ENCODE peak calls at places on chromosomes 12 and 14, in eight cellular contexts. One of them, this sample, is unnamed.

GRCh38 chr14:94992046-94992445 is 165.3 kb downstream of the DICER1 start:
- DNase-seq in KBM-7: no peak
- DNase-seq in left colon: no peak
- DNase-seq in uterus: no peak
- DNase-seq in neural crest cell: no peak
- DNase-seq in HTR-8/SVneo: no peak
- DNase-seq in thyroid gland: no peak
- DNase-seq in nucleus accumbens: no peak
- DNase-seq in this sample: no peak

GRCh38 chr12:29350080-29350479 is 30.9 kb downstream of the ERGIC2 start:
- DNase-seq in uterus: no peak
- DNase-seq in HTR-8/SVneo: peak; percentile 13
- DNase-seq in left colon: no peak
- DNase-seq in neural crest cell: no peak
- DNase-seq in nucleus accumbens: no peak
- DNase-seq in KBM-7: no peak
- DNase-seq in thyroid gland: no peak
- DNase-seq in this sample: peak; percentile 4

GRCh38 chr14:39469094-39469710 is 37.0 kb upstream of the FBXO33 start:
- DNase-seq in uterus: no peak
- DNase-seq in nucleus accumbens: no peak
- DNase-seq in HTR-8/SVneo: no peak
- DNase-seq in thyroid gland: no peak
- DNase-seq in neural crest cell: peak; percentile 51
- DNase-seq in left colon: peak; percentile 23
- DNase-seq in KBM-7: peak; percentile 49
- DNase-seq in this sample: no peak

GRCh38 chr12:52847335-52848102 is 1.3 kb downstream of the KRT78 start:
- DNase-seq in KBM-7: no peak
- DNase-seq in uterus: no peak
- DNase-seq in nucleus accumbens: no peak
- DNase-seq in left colon: no peak
- DNase-seq in thyroid gland: peak; percentile 54
- DNase-seq in neural crest cell: no peak
- DNase-seq in HTR-8/SVneo: no peak
- DNase-seq in this sample: no peak

GRCh38 chr12:43113153-43113552 is 438.9 kb downstream of the ADAMTS20 start:
- DNase-seq in uterus: peak; percentile 16
- DNase-seq in neural crest cell: no peak
- DNase-seq in thyroid gland: no peak
- DNase-seq in nucleus accumbens: no peak
- DNase-seq in KBM-7: no peak
- DNase-seq in HTR-8/SVneo: no peak
- DNase-seq in left colon: no peak
- DNase-seq in this sample: no peak

GRCh38 chr12:6647083-6647604 is at the start of gene ACRBP:
- DNase-seq in left colon: peak; percentile 86
- DNase-seq in neural crest cell: peak; percentile 69
- DNase-seq in nucleus accumbens: peak; percentile 55
- DNase-seq in thyroid gland: peak; percentile 86
- DNase-seq in HTR-8/SVneo: no peak
- DNase-seq in KBM-7: no peak
- DNase-seq in uterus: peak; percentile 80
- DNase-seq in this sample: no peak

GRCh38 chr12:3768911-3769447 is 16.1 kb upstream of the CRACR2A start:
- DNase-seq in left colon: no peak
- DNase-seq in KBM-7: no peak
- DNase-seq in nucleus accumbens: no peak
- DNase-seq in uterus: no peak
- DNase-seq in neural crest cell: no peak
- DNase-seq in thyroid gland: no peak
- DNase-seq in HTR-8/SVneo: no peak
- DNase-seq in this sample: no peak

GRCh38 chr12:70744133-70744532 is 106.9 kb upstream of the PTPRB start:
- DNase-seq in neural crest cell: no peak
- DNase-seq in nucleus accumbens: no peak
- DNase-seq in left colon: no peak
- DNase-seq in KBM-7: no peak
- DNase-seq in thyroid gland: no peak
- DNase-seq in HTR-8/SVneo: no peak
- DNase-seq in uterus: no peak
- DNase-seq in this sample: no peak

GRCh38 chr12:481422-481821 is 21.7 kb downstream of the B4GALNT3 start:
- DNase-seq in neural crest cell: no peak
- DNase-seq in HTR-8/SVneo: no peak
- DNase-seq in KBM-7: peak; percentile 46
- DNase-seq in left colon: no peak
- DNase-seq in thyroid gland: no peak
- DNase-seq in uterus: peak; percentile 69
- DNase-seq in nucleus accumbens: no peak
- DNase-seq in this sample: no peak